ENCODE peak calls at places on chromosomes 12 and 14, in seven cellular contexts. N is IMR-90, G is K562, P is fibroblast of lung, L is DND-41, Q is mammary epithelial cell, Y is SK-N-SH. E is an unnamed sample.

GRCh38 chr12:65892905-65893304 is 68.6 kb downstream of the HMGA2 start:
- DNase-seq in P (peak), Q (peak), N (peak), L (no peak), Y (no peak), G (no peak), E (no peak)

GRCh38 chr12:96098631-96099030 is 63.2 kb upstream of the LTA4H start:
- DNase-seq in G (no peak), L (no peak), Q (no peak), P (no peak), Y (no peak), N (no peak), E (no peak)

GRCh38 chr14:37091651-37092050 is 80.8 kb downstream of the SLC25A21 start:
- DNase-seq in N (peak), G (no peak), Q (no peak), P (peak), L (no peak), Y (no peak), E (no peak)

GRCh38 chr14:52124791-52125661 is 56.2 kb upstream of the NID2 start:
- DNase-seq in Y (no peak), N (peak), L (no peak), Q (peak), P (peak), G (no peak), E (peak)

GRCh38 chr12:59736359-59736758 is 140.5 kb downstream of the SLC16A7 start:
- DNase-seq in N (no peak), P (no peak), G (no peak), L (no peak), Q (no peak), Y (no peak), E (no peak)

GRCh38 chr12:13223176-13223806 is 26.8 kb downstream of the EMP1 start:
- DNase-seq in Q (peak), P (peak), Y (no peak), G (no peak), N (peak), L (no peak), E (no peak)

GRCh38 chr12:19095869-19096480 is 33.6 kb upstream of the PLEKHA5 start:
- DNase-seq in L (no peak), G (no peak), N (peak), P (peak), Y (no peak), Q (peak), E (no peak)

GRCh38 chr12:98227162-98227561 is 288.2 kb upstream of the TMPO start:
- DNase-seq in Y (peak), G (peak), L (peak), P (no peak), N (peak), Q (no peak), E (peak)

GRCh38 chr12:103503546-103504480 is 8.0 kb upstream of the C12orf42 start:
- DNase-seq in P (no peak), Q (peak), G (peak), N (no peak), Y (peak), L (peak), E (peak)

GRCh38 chr14:68018598-68018997 is 199.0 kb downstream of the RAD51B start:
- DNase-seq in P (peak), Y (no peak), L (no peak), G (no peak), Q (peak), N (no peak), E (no peak)

GRCh38 chr12:70177637-70178036 is 65.6 kb upstream of the CNOT2 start:
- DNase-seq in L (no peak), Y (no peak), P (no peak), G (no peak), Q (no peak), N (no peak), E (no peak)

GRCh38 chr12:102067574-102068258 is 5.9 kb upstream of the WASHC3 start:
- DNase-seq in Y (no peak), Q (no peak), P (peak), N (peak), L (no peak), G (no peak), E (no peak)

GRCh38 chr12:14913381-14913781 is 25.0 kb downstream of the ERP27 start:
- DNase-seq in N (no peak), Y (no peak), G (no peak), L (no peak), P (peak), Q (peak), E (no peak)

GRCh38 chr12:96085475-96085874 is 50.1 kb upstream of the LTA4H start:
- DNase-seq in G (no peak), P (no peak), Y (no peak), Q (no peak), N (no peak), L (no peak), E (no peak)

GRCh38 chr12:49535921-49536525 is 2.8 kb upstream of the KCNH3 start:
- DNase-seq in N (no peak), L (no peak), P (no peak), Y (no peak), Q (peak), G (no peak), E (no peak)

GRCh38 chr14:79281244-79282199 is 929.8 kb downstream of the DIO2 start:
- DNase-seq in L (no peak), G (no peak), P (peak), Y (no peak), Q (no peak), N (no peak), E (no peak)

GRCh38 chr12:64080319-64081008 is 141.6 kb downstream of the KICS2 start:
- DNase-seq in N (peak), L (no peak), Q (peak), G (no peak), P (no peak), Y (no peak), E (no peak)

GRCh38 chr12:19683178-19683927 is 244.1 kb downstream of the AEBP2 start:
- DNase-seq in P (peak), N (peak), Y (no peak), L (no peak), Q (no peak), G (no peak), E (no peak)

GRCh38 chr12:95102916-95103671 is 29.7 kb upstream of the NR2C1 start:
- DNase-seq in G (no peak), L (no peak), Q (peak), P (peak), Y (no peak), N (peak), E (peak)

GRCh38 chr14:57291692-57292647 is 23.2 kb downstream of the AP5M1 start:
- DNase-seq in G (no peak), Q (no peak), P (no peak), L (no peak), N (no peak), Y (no peak), E (no peak)

GRCh38 chr14:26636571-26636970 is 38.7 kb upstream of the NOVA1 start:
- DNase-seq in N (no peak), Y (no peak), G (no peak), L (no peak), P (peak), Q (no peak), E (no peak)

GRCh38 chr14:81009339-81009738 is 53.9 kb downstream of the TSHR start:
- DNase-seq in Q (no peak), G (peak), N (no peak), L (no peak), Y (no peak), P (no peak), E (no peak)

GRCh38 chr14:22980672-22981089 is 1.7 kb downstream of the AJUBA start:
- DNase-seq in P (peak), G (no peak), N (peak), Y (peak), L (peak), Q (peak), E (no peak)

GRCh38 chr14:38047518-38047917 is 160.2 kb upstream of the SSTR1 start:
- DNase-seq in Q (no peak), Y (no peak), G (no peak), L (no peak), P (no peak), N (no peak), E (no peak)

GRCh38 chr12:30913323-30913722 is 13.2 kb upstream of the TSPAN11 start:
- DNase-seq in Y (no peak), L (no peak), G (no peak), Q (no peak), P (no peak), N (no peak), E (peak)

GRCh38 chr12:51341259-51342007 is 5.0 kb downstream of the CELA1 start:
- DNase-seq in Q (peak), P (peak), G (peak), Y (peak), N (peak), L (peak), E (peak)

GRCh38 chr12:124395986-124396385 is 101.1 kb downstream of the RFLNA start:
- DNase-seq in G (no peak), Y (no peak), Q (no peak), N (no peak), P (no peak), L (no peak), E (no peak)
- H3K9ac ChIP-seq in G (no peak), Y (no peak), Q (no peak), N (no peak), P (no peak), L (no peak), E (no peak)

GRCh38 chr12:388547-389137 is 478 bp downstream of the KDM5A start:
- DNase-seq in N (peak), P (peak), Q (peak), L (peak), G (peak), Y (no peak), E (peak)

GRCh38 chr12:388012-388411 is 1.1 kb downstream of the KDM5A start:
- DNase-seq in P (no peak), G (no peak), N (no peak), Q (no peak), L (no peak), Y (no peak), E (no peak)

GRCh38 chr12:386651-387050 is 2.5 kb downstream of the KDM5A start:
- DNase-seq in Q (peak), L (no peak), G (no peak), N (peak), P (peak), Y (no peak), E (no peak)

GRCh38 chr12:389138-390096 is at the start of gene KDM5A:
- DNase-seq in Y (peak), P (peak), L (peak), N (peak), Q (peak), G (peak), E (peak)
- H3K27ac ChIP-seq in Y (peak), P (peak), L (peak), N (peak), Q (peak), G (peak), E (peak)

GRCh38 chr12:2999265-2999841 is 40.2 kb downstream of the TEAD4 start:
- DNase-seq in Q (no peak), G (peak), N (no peak), Y (no peak), L (no peak), P (no peak), E (peak)
- H3K9ac ChIP-seq in Q (no peak), G (peak), N (no peak), Y (no peak), L (no peak), P (no peak), E (no peak)

GRCh38 chr12:132776816-132777568 is 15.4 kb upstream of the ANKLE2 start:
- DNase-seq in L (no peak), P (peak), Q (no peak), N (peak), Y (no peak), G (no peak), E (no peak)
- H3K27ac ChIP-seq in L (no peak), P (peak), Q (no peak), N (no peak), Y (no peak), G (no peak), E (no peak)

DNA sequence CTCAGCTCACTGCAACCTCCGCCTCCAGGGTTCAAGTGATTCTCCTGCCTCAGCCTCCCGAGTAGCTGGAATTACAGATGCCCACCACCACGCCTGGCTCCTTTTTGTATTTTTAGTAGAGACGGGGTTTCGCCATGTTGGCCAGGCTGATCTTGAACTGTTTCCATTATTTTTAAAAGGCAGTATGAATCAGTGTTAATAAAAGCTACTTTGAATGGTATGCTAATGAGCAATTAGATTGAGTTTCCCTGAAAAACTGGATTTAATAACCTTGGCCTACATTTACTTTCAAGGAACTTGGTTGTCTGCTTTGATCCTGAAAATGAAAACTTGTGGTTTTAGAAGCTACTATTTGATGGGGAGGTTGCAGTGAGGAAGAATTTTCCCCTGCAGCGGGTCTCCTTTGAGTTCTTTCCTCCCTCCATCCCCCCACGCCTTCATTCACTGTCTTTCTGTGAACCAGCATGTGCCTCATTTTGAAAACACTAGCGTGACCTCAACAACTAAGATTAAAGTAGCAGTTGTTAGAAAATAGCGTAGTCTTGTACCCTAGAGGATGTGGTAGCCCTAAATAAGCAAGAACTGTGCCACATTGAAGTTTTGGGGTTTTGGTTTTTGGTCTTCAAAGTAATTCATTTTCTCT is 17.8 kb upstream of the RPS6KA5 start:
- DNase-seq in Y (no peak), P (no peak), N (no peak), Q (no peak), L (peak), G (no peak), E (no peak)
- H3K9ac ChIP-seq in Y (no peak), P (no peak), N (no peak), Q (no peak), L (no peak), G (no peak), E (no peak)

DNA sequence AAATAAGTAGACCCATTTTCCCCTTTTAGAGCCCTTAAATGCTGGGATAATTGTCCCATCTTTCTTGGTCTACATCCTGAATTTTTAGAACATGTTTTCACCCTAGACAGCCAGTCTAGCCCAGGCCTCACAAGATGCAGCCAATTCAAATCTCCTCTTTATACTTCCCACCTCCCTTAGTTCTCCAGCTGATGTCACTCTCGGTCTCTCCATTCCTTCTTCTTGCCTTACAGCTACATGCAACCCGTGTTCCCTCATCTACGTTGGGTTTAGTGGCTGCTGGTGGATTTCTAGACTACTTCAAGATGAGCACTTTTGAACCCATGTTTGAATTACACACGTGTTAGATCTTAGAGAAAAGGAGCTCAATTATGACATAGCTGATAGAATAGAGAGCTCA is 132.0 kb downstream of the PPM1H start:
- DNase-seq in Q (no peak), Y (no peak), G (peak), N (peak), P (no peak), L (no peak), E (no peak)
- H3K27ac ChIP-seq in Q (no peak), Y (no peak), G (no peak), N (no peak), P (no peak), L (no peak), E (no peak)

GRCh38 chr14:76382495-76382832 is 6.5 kb downstream of the ESRRB start:
- DNase-seq in G (no peak), Q (no peak), L (no peak), P (no peak), Y (no peak), N (no peak), E (no peak)

GRCh38 chr14:76390621-76391020 is 14.7 kb downstream of the ESRRB start:
- DNase-seq in L (no peak), P (no peak), Y (no peak), G (no peak), Q (no peak), N (no peak), E (no peak)

GRCh38 chr14:76389841-76390240 is 13.9 kb downstream of the ESRRB start:
- DNase-seq in L (no peak), P (no peak), Y (no peak), Q (no peak), G (no peak), N (no peak), E (no peak)

GRCh38 chr14:76391981-76392690 is 16.2 kb downstream of the ESRRB start:
- DNase-seq in P (no peak), L (no peak), G (no peak), Q (peak), N (no peak), Y (no peak), E (no peak)

GRCh38 chr14:76386922-76387782 is 11.2 kb downstream of the ESRRB start:
- DNase-seq in Q (peak), Y (peak), G (peak), L (peak), P (peak), N (peak), E (peak)
- H3K9ac ChIP-seq in Q (no peak), Y (no peak), G (no peak), L (no peak), P (no peak), N (no peak), E (no peak)

DNA sequence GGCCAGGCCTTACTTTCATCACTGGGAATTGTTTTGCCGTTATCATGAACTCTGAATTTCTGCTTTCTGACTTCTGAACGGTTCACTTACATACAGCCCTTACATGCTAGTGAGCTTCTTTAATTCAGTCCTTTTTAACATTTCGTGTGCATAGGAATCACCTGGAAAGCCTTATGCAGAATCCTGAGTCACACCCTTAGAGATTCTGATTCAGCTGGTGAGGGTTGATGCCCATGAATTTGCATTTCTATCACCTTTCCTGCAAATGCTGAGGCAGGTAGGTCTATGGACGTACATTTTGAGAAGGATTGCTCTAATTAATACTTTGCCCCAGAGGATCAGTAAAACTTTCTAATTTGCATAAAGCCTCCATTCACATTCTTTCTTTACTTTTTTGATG is 44.0 kb downstream of the PPHLN1 start:
- DNase-seq in Y (no peak), G (no peak), L (no peak), Q (no peak), P (no peak), N (no peak), E (peak)
- H3K27ac ChIP-seq in Y (no peak), G (no peak), L (no peak), Q (no peak), P (no peak), N (no peak), E (peak)

DNA sequence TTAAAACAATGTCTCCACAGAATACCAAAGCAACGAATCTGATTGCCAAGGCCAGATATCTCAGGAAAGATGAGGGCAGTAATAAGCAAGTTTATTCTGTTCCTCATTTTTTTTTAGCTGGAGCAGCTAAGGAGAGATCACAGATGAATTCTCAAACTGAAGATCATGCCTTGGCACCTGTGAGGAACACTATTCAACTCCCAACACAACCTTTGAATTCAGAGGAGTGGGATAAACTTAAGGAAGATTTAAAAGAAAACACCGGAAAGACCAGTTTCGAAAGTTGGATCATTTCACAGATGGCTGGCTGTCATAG is 994 bp downstream of the PRORP start:
- DNase-seq in L (no peak), Y (no peak), N (no peak), P (no peak), G (no peak), Q (no peak), E (peak)
- H3K9ac ChIP-seq in L (peak), Y (peak), N (peak), P (no peak), G (peak), Q (peak), E (peak)

E was measured in Karpas-422.